ENCODE peak calls at places on chromosomes 1 and 21, in nine cellular contexts. One of them, this sample, is unnamed.

GRCh38 chr21:43701936-43702784 is 16.8 kb upstream of the PDXK start:
- DNase-seq in ovary: no peak
- DNase-seq in IMR-90: no peak
- DNase-seq in body of pancreas: no peak
- DNase-seq in Peyer's patch: peak; percentile 35
- DNase-seq in tibial nerve: no peak
- DNase-seq in prostate gland: no peak
- DNase-seq in spleen: peak; percentile 74
- DNase-seq in K562: no peak
- DNase-seq in this sample: no peak

GRCh38 chr1:80153762-80154555 is 1147.4 kb upstream of the ADGRL4 start:
- DNase-seq in ovary: no peak
- DNase-seq in IMR-90: peak; percentile 32
- DNase-seq in body of pancreas: no peak
- DNase-seq in Peyer's patch: no peak
- DNase-seq in tibial nerve: no peak
- DNase-seq in prostate gland: no peak
- DNase-seq in spleen: peak; percentile 36
- DNase-seq in K562: no peak
- DNase-seq in this sample: no peak

GRCh38 chr1:36306210-36306901 is at the start of gene SH3D21:
- DNase-seq in ovary: peak; percentile 47
- DNase-seq in IMR-90: no peak
- DNase-seq in body of pancreas: peak; percentile 65
- DNase-seq in Peyer's patch: peak; percentile 88
- DNase-seq in tibial nerve: peak; percentile 33
- DNase-seq in prostate gland: peak; percentile 71
- DNase-seq in spleen: peak; percentile 90
- DNase-seq in K562: no peak
- DNase-seq in this sample: peak; percentile 84

GRCh38 chr21:19995253-19995652 is 1003.0 kb upstream of the NCAM2 start:
- DNase-seq in ovary: no peak
- DNase-seq in IMR-90: no peak
- DNase-seq in body of pancreas: no peak
- DNase-seq in Peyer's patch: no peak
- DNase-seq in tibial nerve: no peak
- DNase-seq in prostate gland: no peak
- DNase-seq in spleen: no peak
- DNase-seq in K562: no peak
- DNase-seq in this sample: no peak

GRCh38 chr1:183366116-183366515 is 52.1 kb downstream of the NMNAT2 start:
- DNase-seq in ovary: no peak
- DNase-seq in IMR-90: no peak
- DNase-seq in body of pancreas: no peak
- DNase-seq in Peyer's patch: no peak
- DNase-seq in tibial nerve: no peak
- DNase-seq in prostate gland: no peak
- DNase-seq in spleen: no peak
- DNase-seq in K562: no peak
- DNase-seq in this sample: no peak

GRCh38 chr1:51444096-51444495 is 75.0 kb downstream of the EPS15 start:
- DNase-seq in ovary: no peak
- DNase-seq in IMR-90: peak; percentile 55
- DNase-seq in body of pancreas: no peak
- DNase-seq in Peyer's patch: no peak
- DNase-seq in tibial nerve: no peak
- DNase-seq in prostate gland: no peak
- DNase-seq in spleen: no peak
- DNase-seq in K562: no peak
- DNase-seq in this sample: no peak

GRCh38 chr1:60935599-60935990 is 146.8 kb upstream of the NFIA start:
- DNase-seq in ovary: no peak
- DNase-seq in IMR-90: no peak
- DNase-seq in body of pancreas: no peak
- DNase-seq in Peyer's patch: no peak
- DNase-seq in tibial nerve: no peak
- DNase-seq in prostate gland: no peak
- DNase-seq in spleen: no peak
- DNase-seq in K562: no peak
- DNase-seq in this sample: no peak

GRCh38 chr1:175133693-175134435 is 58.7 kb downstream of the KIAA0040 start:
- DNase-seq in ovary: no peak
- DNase-seq in IMR-90: no peak
- DNase-seq in body of pancreas: no peak
- DNase-seq in Peyer's patch: no peak
- DNase-seq in tibial nerve: no peak
- DNase-seq in prostate gland: no peak
- DNase-seq in spleen: no peak
- DNase-seq in K562: no peak
- DNase-seq in this sample: no peak

DNA sequence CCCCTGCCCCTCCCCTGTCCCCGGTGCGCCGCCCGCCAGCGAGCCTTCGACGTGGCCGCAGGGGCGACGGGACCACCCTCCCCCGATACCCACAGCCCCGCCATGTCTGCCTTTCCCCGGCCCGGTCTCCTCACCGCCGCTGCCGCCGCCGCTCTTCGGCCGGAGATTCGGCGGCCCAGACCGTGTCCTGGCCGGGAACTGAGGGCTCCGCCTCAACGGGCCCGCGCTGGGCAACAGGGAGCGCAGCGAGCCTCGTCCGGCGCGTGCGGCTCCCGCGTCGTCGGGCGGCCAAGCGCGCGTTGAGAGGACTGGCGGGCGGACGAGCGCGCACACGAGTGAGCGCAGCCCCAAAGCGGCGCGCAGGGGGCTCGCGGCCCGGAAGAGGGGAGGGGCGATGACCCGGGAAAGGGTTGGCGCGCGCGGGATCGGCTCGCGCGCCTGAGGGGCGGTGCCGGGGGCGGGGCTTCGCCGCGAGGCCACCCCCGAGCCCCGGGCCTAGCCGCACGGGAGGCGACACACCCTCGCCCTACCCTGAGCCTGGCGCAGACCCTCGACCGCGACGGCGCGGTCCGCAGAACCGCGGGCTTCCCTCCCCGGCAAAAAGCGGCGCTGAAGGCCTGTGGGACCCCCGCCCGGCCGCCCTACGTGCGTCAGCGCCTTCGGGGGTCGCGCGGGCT is at the start of gene BTG3:
- DNase-seq in ovary: peak; percentile 83
- DNase-seq in IMR-90: peak; percentile 76
- DNase-seq in body of pancreas: peak; percentile 84
- DNase-seq in Peyer's patch: peak; percentile 83
- DNase-seq in tibial nerve: peak; percentile 52
- DNase-seq in prostate gland: peak; percentile 68
- DNase-seq in spleen: peak; percentile 94
- DNase-seq in K562: peak; percentile 90
- DNase-seq in this sample: peak; percentile 78
- TF ChIP-seq POLR2A in ovary: peak; percentile 98
- TF ChIP-seq POLR2A in IMR-90: peak; percentile 87
- TF ChIP-seq POLR2A in body of pancreas: peak; percentile 97
- TF ChIP-seq POLR2A in Peyer's patch: peak; percentile 83
- TF ChIP-seq POLR2A in tibial nerve: peak; percentile 95
- TF ChIP-seq POLR2A in prostate gland: peak; percentile 97
- TF ChIP-seq POLR2A in spleen: peak; percentile 28
- TF ChIP-seq POLR2A in K562: peak; percentile 87
- TF ChIP-seq POLR2A in this sample: peak; percentile 87

GRCh38 chr1:206987873-206988272 is 17.6 kb upstream of the FCAMR start:
- DNase-seq in ovary: no peak
- DNase-seq in IMR-90: no peak
- DNase-seq in body of pancreas: no peak
- DNase-seq in Peyer's patch: no peak
- DNase-seq in tibial nerve: no peak
- DNase-seq in prostate gland: no peak
- DNase-seq in spleen: no peak
- DNase-seq in K562: no peak
- DNase-seq in this sample: no peak

GRCh38 chr1:206982216-206982615 is 12.0 kb upstream of the FCAMR start:
- DNase-seq in ovary: no peak
- DNase-seq in IMR-90: peak; percentile 22
- DNase-seq in body of pancreas: peak; percentile 75
- DNase-seq in Peyer's patch: no peak
- DNase-seq in tibial nerve: no peak
- DNase-seq in prostate gland: peak; percentile 60
- DNase-seq in spleen: no peak
- DNase-seq in K562: peak; percentile 78
- DNase-seq in this sample: peak; percentile 77

GRCh38 chr1:206985162-206985749 is 15.0 kb upstream of the FCAMR start:
- DNase-seq in ovary: no peak
- DNase-seq in IMR-90: no peak
- DNase-seq in body of pancreas: no peak
- DNase-seq in Peyer's patch: no peak
- DNase-seq in tibial nerve: no peak
- DNase-seq in prostate gland: no peak
- DNase-seq in spleen: no peak
- DNase-seq in K562: no peak
- DNase-seq in this sample: no peak

GRCh38 chr1:206986885-206987284 is 16.6 kb upstream of the FCAMR start:
- DNase-seq in ovary: no peak
- DNase-seq in IMR-90: no peak
- DNase-seq in body of pancreas: no peak
- DNase-seq in Peyer's patch: no peak
- DNase-seq in tibial nerve: no peak
- DNase-seq in prostate gland: no peak
- DNase-seq in spleen: no peak
- DNase-seq in K562: no peak
- DNase-seq in this sample: no peak

GRCh38 chr1:206986402-206986801 is 16.1 kb upstream of the FCAMR start:
- DNase-seq in ovary: no peak
- DNase-seq in IMR-90: no peak
- DNase-seq in body of pancreas: no peak
- DNase-seq in Peyer's patch: no peak
- DNase-seq in tibial nerve: no peak
- DNase-seq in prostate gland: no peak
- DNase-seq in spleen: no peak
- DNase-seq in K562: no peak
- DNase-seq in this sample: peak; percentile 25
- H3K27me3 ChIP-seq in ovary: no peaks in the 10 kb centered on the region
- H3K27me3 ChIP-seq in IMR-90: peaks cover 41% of the 10 kb centered on the region
- H3K27me3 ChIP-seq in body of pancreas: no peaks in the 10 kb centered on the region
- H3K27me3 ChIP-seq in Peyer's patch: no peaks in the 10 kb centered on the region
- H3K27me3 ChIP-seq in tibial nerve: no peaks in the 10 kb centered on the region
- H3K27me3 ChIP-seq in prostate gland: no peaks in the 10 kb centered on the region
- H3K27me3 ChIP-seq in spleen: no peaks in the 10 kb centered on the region
- H3K27me3 ChIP-seq in K562: no peaks in the 10 kb centered on the region
- H3K27me3 ChIP-seq in this sample: no peaks in the 10 kb centered on the region

GRCh38 chr1:19452221-19452663 is 33.1 kb downstream of the CAPZB start:
- DNase-seq in ovary: no peak
- DNase-seq in IMR-90: peak; percentile 57
- DNase-seq in body of pancreas: no peak
- DNase-seq in Peyer's patch: no peak
- DNase-seq in tibial nerve: no peak
- DNase-seq in prostate gland: peak; percentile 51
- DNase-seq in spleen: no peak
- DNase-seq in K562: no peak
- DNase-seq in this sample: peak; percentile 49
- TF ChIP-seq POLR2A in ovary: no peak
- TF ChIP-seq POLR2A in IMR-90: no peak
- TF ChIP-seq POLR2A in body of pancreas: no peak
- TF ChIP-seq POLR2A in Peyer's patch: no peak
- TF ChIP-seq POLR2A in tibial nerve: no peak
- TF ChIP-seq POLR2A in prostate gland: no peak
- TF ChIP-seq POLR2A in spleen: no peak
- TF ChIP-seq POLR2A in K562: no peak
- TF ChIP-seq POLR2A in this sample: no peak

DNA sequence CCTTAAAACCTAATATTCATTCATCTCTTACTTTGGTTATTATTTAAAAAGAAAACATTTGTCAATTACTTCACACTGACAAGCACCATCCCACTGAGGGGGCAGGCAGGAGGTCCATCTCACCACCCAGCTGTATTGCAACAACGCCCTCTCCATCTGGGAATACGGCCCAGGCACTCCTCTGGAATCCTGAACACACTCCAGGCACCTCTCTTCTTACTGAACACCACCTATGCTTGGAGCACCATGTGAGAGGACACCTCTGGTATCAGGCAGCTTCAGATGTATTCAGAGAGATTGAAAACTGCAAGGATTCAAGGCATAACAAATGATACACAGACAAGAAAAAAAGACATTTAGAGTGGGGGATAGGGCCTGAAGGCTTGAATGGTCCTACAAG is 147.1 kb downstream of the CACNA1E start:
- DNase-seq in ovary: no peak
- DNase-seq in IMR-90: no peak
- DNase-seq in body of pancreas: no peak
- DNase-seq in Peyer's patch: no peak
- DNase-seq in tibial nerve: no peak
- DNase-seq in prostate gland: no peak
- DNase-seq in spleen: no peak
- DNase-seq in K562: no peak
- DNase-seq in this sample: no peak
- H3K27me3 ChIP-seq in ovary: no peaks in the 10 kb centered on the region
- H3K27me3 ChIP-seq in IMR-90: no peaks in the 10 kb centered on the region
- H3K27me3 ChIP-seq in body of pancreas: no peaks in the 10 kb centered on the region
- H3K27me3 ChIP-seq in Peyer's patch: no peaks in the 10 kb centered on the region
- H3K27me3 ChIP-seq in tibial nerve: no peaks in the 10 kb centered on the region
- H3K27me3 ChIP-seq in prostate gland: no peaks in the 10 kb centered on the region
- H3K27me3 ChIP-seq in spleen: peaks cover 5% of the 10 kb centered on the region
- H3K27me3 ChIP-seq in K562: no peaks in the 10 kb centered on the region
- H3K27me3 ChIP-seq in this sample: no peaks in the 10 kb centered on the region

GRCh38 chr1:47438321-47439150 is 692 bp downstream of the FOXD2 start:
- DNase-seq in ovary: no peak
- DNase-seq in IMR-90: no peak
- DNase-seq in body of pancreas: no peak
- DNase-seq in Peyer's patch: no peak
- DNase-seq in tibial nerve: no peak
- DNase-seq in prostate gland: no peak
- DNase-seq in spleen: peak; percentile 83
- DNase-seq in K562: no peak
- DNase-seq in this sample: no peak

GRCh38 chr1:47436304-47436978 is 1.4 kb upstream of the FOXD2 start:
- DNase-seq in ovary: peak; percentile 33
- DNase-seq in IMR-90: peak; percentile 65
- DNase-seq in body of pancreas: peak; percentile 76
- DNase-seq in Peyer's patch: peak; percentile 88
- DNase-seq in tibial nerve: peak; percentile 72
- DNase-seq in prostate gland: peak; percentile 19
- DNase-seq in spleen: peak; percentile 94
- DNase-seq in K562: peak; percentile 92
- DNase-seq in this sample: peak; percentile 57

GRCh38 chr1:47439151-47440051 is 1.6 kb downstream of the FOXD2 start:
- DNase-seq in ovary: no peak
- DNase-seq in IMR-90: no peak
- DNase-seq in body of pancreas: no peak
- DNase-seq in Peyer's patch: no peak
- DNase-seq in tibial nerve: no peak
- DNase-seq in prostate gland: no peak
- DNase-seq in spleen: peak; percentile 83
- DNase-seq in K562: no peak
- DNase-seq in this sample: no peak

GRCh38 chr1:47436979-47437517 is 796 bp upstream of the FOXD2 start:
- DNase-seq in ovary: no peak
- DNase-seq in IMR-90: peak; percentile 29
- DNase-seq in body of pancreas: peak; percentile 33
- DNase-seq in Peyer's patch: no peak
- DNase-seq in tibial nerve: no peak
- DNase-seq in prostate gland: no peak
- DNase-seq in spleen: no peak
- DNase-seq in K562: peak; percentile 55
- DNase-seq in this sample: no peak

GRCh38 chr1:47437518-47438320 is at the start of gene FOXD2:
- DNase-seq in ovary: peak; percentile 62
- DNase-seq in IMR-90: peak; percentile 66
- DNase-seq in body of pancreas: peak; percentile 86
- DNase-seq in Peyer's patch: peak; percentile 95
- DNase-seq in tibial nerve: peak; percentile 79
- DNase-seq in prostate gland: peak; percentile 66
- DNase-seq in spleen: peak; percentile 97
- DNase-seq in K562: peak; percentile 95
- DNase-seq in this sample: peak; percentile 83
- TF ChIP-seq POLR2A in ovary: no peak
- TF ChIP-seq POLR2A in IMR-90: peak; percentile 37
- TF ChIP-seq POLR2A in body of pancreas: no peak
- TF ChIP-seq POLR2A in Peyer's patch: peak; percentile 71
- TF ChIP-seq POLR2A in tibial nerve: peak; percentile 57
- TF ChIP-seq POLR2A in prostate gland: peak; percentile 19
- TF ChIP-seq POLR2A in spleen: no peak
- TF ChIP-seq POLR2A in K562: no peak
- TF ChIP-seq POLR2A in this sample: no peak

This sample was measured in thyroid gland.